ENCODE peak calls at places on chromosomes 7 and 10, in five cellular contexts. P is mesendoderm, C is H9, W is HCT116, E is fibroblast of lung. Y is an unnamed sample.

GRCh38 chr10:22531441-22531840 is 182.9 kb downstream of the PIP4K2A start:
- DNase-seq in P (no peak), C (no peak), W (no peak), E (no peak), Y (no peak)

GRCh38 chr10:129090618-129091366 is 376.2 kb upstream of the MGMT start:
- DNase-seq in P (no peak), C (no peak), W (no peak), E (no peak), Y (no peak)

GRCh38 chr7:115087437-115087836 is 165.5 kb downstream of the MDFIC start:
- DNase-seq in P (peak), C (no peak), W (peak), E (peak), Y (peak)

GRCh38 chr7:51430480-51431086 is 114.0 kb upstream of the COBL start:
- DNase-seq in P (peak), C (no peak), W (peak), E (peak), Y (peak)

GRCh38 chr7:141495057-141495456 is 56.2 kb upstream of the AGK start:
- DNase-seq in P (no peak), C (no peak), W (no peak), E (no peak), Y (no peak)

GRCh38 chr10:115833119-115833518 is 439.9 kb downstream of the GFRA1 start:
- DNase-seq in P (no peak), C (no peak), W (no peak), E (no peak), Y (no peak)

GRCh38 chr7:122676466-122676865 is 22.5 kb downstream of the RNF133 start:
- DNase-seq in P (no peak), C (no peak), W (no peak), E (peak), Y (no peak)

GRCh38 chr7:135801877-135802276 is 53.3 kb upstream of the FAM180A start:
- DNase-seq in P (no peak), C (no peak), W (no peak), E (no peak), Y (no peak)

GRCh38 chr10:92829042-92829785 is 19.1 kb upstream of the EXOC6 start:
- DNase-seq in P (peak), C (no peak), W (no peak), E (no peak), Y (no peak)

GRCh38 chr7:8386926-8387550 is 46.4 kb upstream of the NXPH1 start:
- DNase-seq in P (no peak), C (no peak), W (no peak), E (no peak), Y (no peak)

GRCh38 chr10:78935697-78936407 is 132.9 kb upstream of the ZMIZ1 start:
- DNase-seq in P (no peak), C (no peak), W (no peak), E (no peak), Y (no peak)

GRCh38 chr10:124696446-124697392 is 47.5 kb downstream of the FAM53B start:
- DNase-seq in P (no peak), C (no peak), W (no peak), E (no peak), Y (no peak)

GRCh38 chr7:44574286-44574872 is 671 bp upstream of the DDX56 start:
- DNase-seq in P (no peak), C (no peak), W (no peak), E (no peak), Y (no peak)

GRCh38 chr7:148867571-148868377 is 16.3 kb downstream of the EZH2 start:
- DNase-seq in P (peak), C (no peak), W (no peak), E (no peak), Y (no peak)

GRCh38 chr10:77456414-77456813 is 181.2 kb downstream of the KCNMA1 start:
- DNase-seq in P (no peak), C (no peak), W (no peak), E (no peak), Y (no peak)

GRCh38 chr10:22760025-22760424 is 45.6 kb upstream of the PIP4K2A start:
- DNase-seq in P (peak), C (no peak), W (no peak), E (peak), Y (no peak)

GRCh38 chr10:69413221-69413865 is 3.4 kb downstream of the TACR2 start:
- DNase-seq in P (peak), C (peak), W (peak), E (peak), Y (peak)

GRCh38 chr10:12194752-12195271 is 879 bp downstream of the NUDT5 start:
- DNase-seq in P (peak), C (no peak), W (no peak), E (peak), Y (peak)

GRCh38 chr10:12499066-12499465 is 149.7 kb downstream of the CAMK1D start:
- DNase-seq in P (no peak), C (no peak), W (no peak), E (peak), Y (no peak)

DNA sequence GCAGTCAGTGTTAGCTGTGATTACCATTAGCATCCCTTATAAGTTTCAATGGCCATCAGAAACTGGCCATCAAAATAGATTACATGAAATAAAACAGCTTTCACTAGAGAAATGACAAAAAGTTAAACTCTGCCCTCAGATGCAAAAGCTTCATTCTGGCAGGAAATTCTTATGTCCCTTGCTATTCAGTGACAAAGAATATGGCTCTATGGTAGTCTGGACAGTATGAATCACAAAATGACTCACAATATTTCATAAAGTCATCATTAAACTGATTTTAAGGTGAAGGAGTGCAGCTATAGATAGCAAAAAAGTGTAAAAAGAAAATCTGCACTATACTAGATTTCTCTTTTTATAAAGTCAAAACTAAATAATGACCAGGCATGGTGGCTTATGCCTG is 43.4 kb downstream of the NSUN6 start:
- DNase-seq in P (no peak), C (no peak), W (no peak), E (peak), Y (peak)
- H3K4me2 ChIP-seq in P (no peak), C (no peak), W (peak), E (peak), Y (peak)

DNA sequence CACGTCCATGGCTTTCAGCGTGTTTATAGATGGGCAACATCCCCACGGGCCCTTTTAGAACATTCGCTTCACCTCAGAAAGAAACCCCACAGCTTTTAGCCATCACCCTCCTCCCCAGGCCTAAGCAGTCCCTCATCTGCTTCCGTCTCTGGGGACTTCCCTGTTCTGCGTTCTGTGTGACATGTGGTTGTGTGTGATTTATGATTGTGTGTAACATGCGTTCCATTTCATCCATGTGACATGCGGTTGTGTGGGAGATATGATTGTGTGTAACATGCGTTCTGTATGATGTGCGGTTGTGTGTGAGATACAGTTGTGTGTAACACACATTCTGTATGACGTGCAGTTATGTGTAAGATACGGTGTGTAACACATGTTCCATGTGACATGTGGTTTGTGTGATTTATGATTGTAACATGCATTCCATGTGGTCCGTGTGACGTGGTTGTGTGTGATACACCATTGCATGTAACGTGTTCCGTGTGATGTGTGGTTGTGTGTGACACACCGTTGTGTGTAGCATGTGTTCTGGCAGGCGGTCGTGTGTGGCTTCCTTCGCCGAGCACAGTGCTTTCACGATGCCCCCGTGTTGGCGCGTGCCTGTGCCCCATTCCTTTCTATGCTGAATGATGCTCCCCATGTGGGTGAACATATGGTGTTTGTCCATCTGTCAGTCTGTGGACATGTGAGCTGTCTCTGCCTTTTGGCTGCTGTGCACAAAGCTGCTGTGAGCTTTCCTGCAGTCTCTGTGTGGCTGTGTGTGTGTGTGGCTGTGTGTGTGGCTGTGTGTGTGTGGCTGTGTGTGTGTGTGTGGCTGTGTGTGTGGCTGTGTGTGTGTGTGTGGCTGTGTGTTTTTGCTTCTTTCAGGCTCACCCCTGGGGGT is 26.2 kb downstream of the PWWP2B start:
- DNase-seq in P (no peak), C (no peak), W (no peak), E (no peak), Y (no peak)
- H3K4me2 ChIP-seq in P (no peak), C (no peak), W (no peak), E (no peak), Y (no peak)

GRCh38 chr7:155190608-155191536 is 106.8 kb upstream of the INSIG1 start:
- DNase-seq in P (peak), C (peak), W (no peak), E (peak), Y (peak)
- H3K4me2 ChIP-seq in P (no peak), C (no peak), W (peak), E (peak), Y (peak)

DNA sequence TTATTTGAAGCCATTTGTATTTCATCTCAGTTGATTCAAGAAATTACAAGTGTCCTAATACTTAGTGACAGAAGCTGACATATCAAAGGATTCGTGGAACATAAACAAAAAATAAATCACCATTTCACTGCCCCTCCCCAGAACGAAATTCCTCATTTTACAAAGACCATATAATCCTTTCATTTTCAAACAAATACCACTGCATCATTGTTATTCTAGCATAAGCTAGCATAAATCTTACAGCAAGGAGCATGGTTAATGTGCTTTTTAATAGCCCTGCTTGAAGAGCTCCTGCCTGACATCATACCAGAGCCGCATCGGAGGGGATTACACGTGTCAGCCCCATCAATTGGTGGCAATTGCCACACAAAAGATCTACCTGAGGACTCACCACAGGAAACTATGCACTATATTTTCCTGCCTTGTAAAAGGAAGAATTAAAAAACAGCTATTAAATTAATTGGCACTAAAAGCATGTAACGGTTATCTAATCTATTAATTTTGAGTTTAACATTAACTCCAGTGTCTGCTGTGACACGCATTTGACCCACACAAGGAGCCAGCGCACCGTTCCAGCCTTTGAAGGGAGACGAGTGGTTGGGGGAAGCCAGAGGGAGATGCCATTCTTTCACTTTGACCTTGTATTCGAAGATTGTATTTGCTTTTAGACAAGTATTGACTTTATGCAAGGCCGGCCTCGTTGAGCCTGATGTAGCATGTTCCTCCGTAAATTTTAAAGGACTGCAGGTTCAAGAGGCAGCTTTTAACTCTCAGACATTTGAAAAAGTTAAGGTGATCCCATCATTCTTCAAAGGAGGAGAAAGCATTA is 261.1 kb upstream of the RNF32 start:
- DNase-seq in P (no peak), C (no peak), W (no peak), E (no peak), Y (no peak)
- H3K4me2 ChIP-seq in P (no peak), C (no peak), W (no peak), E (no peak), Y (no peak)

DNA sequence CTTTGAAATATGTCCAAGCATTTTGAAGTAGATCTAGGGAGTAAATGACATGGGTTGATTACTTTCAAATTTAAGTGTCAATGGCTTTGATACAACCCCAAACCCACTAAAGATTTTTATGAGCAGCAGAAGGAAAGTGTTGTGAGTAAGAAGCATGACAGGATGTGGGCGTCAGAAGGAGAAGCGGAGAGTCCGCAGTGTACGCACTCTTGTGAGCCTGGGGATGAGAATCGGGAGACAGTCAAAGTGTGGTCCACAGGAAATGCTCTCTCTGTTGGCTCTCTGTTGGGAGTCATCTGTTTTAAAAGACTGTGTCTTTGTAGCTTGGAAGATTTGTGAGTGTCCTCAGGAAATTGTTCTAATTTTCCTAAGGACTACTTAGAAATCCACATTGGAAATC is 629.8 kb upstream of the ADARB2 start:
- DNase-seq in P (no peak), C (no peak), W (no peak), E (no peak), Y (no peak)
- H3K4me2 ChIP-seq in P (no peak), C (no peak), W (no peak), E (no peak), Y (no peak)

GRCh38 chr7:90242369-90243168 is 2.4 kb upstream of the CFAP69 start:
- DNase-seq in P (peak), C (no peak), W (no peak), E (no peak), Y (no peak)
- H3K4me2 ChIP-seq in P (no peak), C (no peak), W (no peak), E (no peak), Y (no peak)

Y was measured in GM23248.